ENCODE peak calls at places on chromosome 3, in nine cellular contexts. R is WTC11; B is AG09319; U is AG10803; Z is testis; S is mesothelial cell of epicardium; G is CD4-positive, alpha-beta T cell; Q is endothelial cell of umbilical vein; E is suprapubic skin. V is an unnamed sample.

GRCh38 chr3:188712257-188712924 is 459.4 kb upstream of the TPRG1 start:
- DNase-seq in Z (no peak), B (no peak), Q (peak; percentile 64), G (no peak), U (peak; percentile 44), E (no peak), R (no peak), S (no peak), V (no peak)

GRCh38 chr3:5095879-5096278 is 26.2 kb upstream of the ARL8B start:
- DNase-seq in B (no peak), E (no peak), U (no peak), G (no peak), Q (no peak), R (peak; percentile 67), S (peak; percentile 47), Z (peak; percentile 26), V (no peak)

GRCh38 chr3:177465243-177465642 is 268.0 kb upstream of the TBL1XR1 start:
- DNase-seq in E (no peak), S (no peak), G (no peak), U (peak; percentile 44), Q (no peak), B (no peak), R (no peak), Z (peak; percentile 70), V (no peak)

GRCh38 chr3:141444586-141445285 is 42.1 kb upstream of the RASA2 start:
- DNase-seq in Q (no peak), U (peak; percentile 73), G (no peak), E (no peak), R (no peak), Z (no peak), S (no peak), B (no peak), V (no peak)

GRCh38 chr3:47663630-47664240 is 85.1 kb upstream of the CSPG5 start:
- DNase-seq in Q (no peak), U (no peak), B (no peak), E (no peak), R (no peak), G (no peak), S (no peak), Z (no peak), V (no peak)

GRCh38 chr3:38588995-38589937 is 60.2 kb downstream of the SCN5A start:
- DNase-seq in S (peak; percentile 10), Q (no peak), B (no peak), G (no peak), U (no peak), E (peak; percentile 34), R (no peak), Z (peak; percentile 3), V (no peak)

GRCh38 chr3:105834768-105835167 is 34.0 kb downstream of the CBLB start:
- DNase-seq in S (no peak), U (no peak), G (no peak), Q (no peak), Z (no peak), B (no peak), E (no peak), R (no peak), V (no peak)

GRCh38 chr3:114809668-114810413 is 337.2 kb downstream of the ZBTB20 start:
- DNase-seq in U (no peak), E (no peak), Q (no peak), R (no peak), G (no peak), S (no peak), B (no peak), Z (no peak), V (peak; percentile 55)

GRCh38 chr3:115518100-115518852 is 105.0 kb upstream of the GAP43 start:
- DNase-seq in Q (peak; percentile 92), Z (peak; percentile 81), S (no peak), U (peak; percentile 89), R (no peak), G (no peak), E (peak; percentile 61), B (no peak), V (no peak)

GRCh38 chr3:120062474-120062873 is 31.8 kb downstream of the GSK3B start:
- DNase-seq in Z (no peak), E (no peak), R (no peak), U (no peak), S (no peak), B (no peak), G (no peak), Q (peak; percentile 17), V (no peak)

GRCh38 chr3:195907730-195908438 is 467 bp downstream of the TNK2 start:
- DNase-seq in B (no peak), E (peak; percentile 77), Q (no peak), S (no peak), U (no peak), R (no peak), G (peak; percentile 35), Z (peak; percentile 77), V (peak; percentile 47)

GRCh38 chr3:185280572-185281365 is 26.9 kb upstream of the EHHADH start:
- DNase-seq in Q (peak; percentile 53), S (no peak), G (no peak), Z (no peak), U (peak; percentile 68), R (no peak), E (no peak), B (peak; percentile 4), V (peak; percentile 59)

GRCh38 chr3:72523409-72524172 is 324.7 kb downstream of the SHQ1 start:
- DNase-seq in Z (no peak), S (no peak), R (no peak), Q (no peak), G (no peak), E (no peak), B (no peak), U (no peak), V (peak; percentile 50)

GRCh38 chr3:35305406-35305805 is 333.9 kb upstream of the ARPP21 start:
- DNase-seq in G (no peak), Z (no peak), R (no peak), B (no peak), E (no peak), U (no peak), Q (no peak), S (no peak), V (no peak)

GRCh38 chr3:80688814-80689213 is 921.0 kb upstream of the ROBO1 start:
- DNase-seq in Q (peak; percentile 65), B (no peak), Z (peak; percentile 39), R (no peak), U (no peak), S (no peak), E (no peak), G (no peak), V (no peak)

GRCh38 chr3:18418173-18418572 is 7.0 kb downstream of the SATB1 start:
- DNase-seq in G (no peak), E (no peak), B (no peak), U (no peak), S (no peak), Z (no peak), R (no peak), Q (no peak), V (no peak)

GRCh38 chr3:299590-300301 is 103.2 kb downstream of the CHL1 start:
- DNase-seq in B (no peak), S (no peak), U (no peak), G (no peak), Z (no peak), E (no peak), Q (no peak), R (no peak), V (no peak)

GRCh38 chr3:74343391-74343790 is 271.1 kb downstream of the CNTN3 start:
- DNase-seq in B (no peak), S (no peak), G (no peak), U (no peak), Q (no peak), R (no peak), E (no peak), Z (no peak), V (no peak)

GRCh38 chr3:17233398-17233800 is 348.6 kb downstream of the PLCL2 start:
- DNase-seq in E (no peak), Q (peak; percentile 74), Z (no peak), U (peak; percentile 53), G (peak; percentile 12), B (peak; percentile 12), R (no peak), S (no peak), V (peak; percentile 28)

GRCh38 chr3:7602297-7602696 is 741.4 kb downstream of the GRM7 start:
- DNase-seq in Q (no peak), Z (no peak), S (no peak), E (no peak), U (no peak), B (no peak), G (no peak), R (no peak), V (no peak)

DNA sequence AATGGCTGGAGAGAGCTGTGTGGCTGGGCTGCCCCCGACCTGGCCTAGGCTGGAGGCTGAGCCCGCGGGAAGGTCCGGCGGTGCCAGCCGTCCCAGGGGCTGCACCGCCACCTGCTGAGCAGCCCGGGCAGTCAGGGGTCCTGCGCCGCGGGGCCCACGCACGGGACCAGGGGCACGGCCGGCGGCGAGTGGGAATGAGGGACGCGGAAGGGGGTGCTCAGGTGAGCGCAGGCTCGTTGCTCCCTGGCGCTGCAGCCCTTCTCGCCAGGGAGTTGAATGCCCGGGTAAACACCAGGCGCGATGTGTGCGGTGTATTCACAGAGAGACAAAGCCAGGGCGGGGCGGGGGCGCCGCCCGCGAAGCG is 666 bp upstream of the SEMA3F start:
- DNase-seq in G (no peak), S (no peak), B (no peak), R (no peak), U (no peak), E (no peak), Z (no peak), Q (peak; percentile 47), V (peak; percentile 70)
- TF ChIP-seq CTCF in G (no peak), S (no peak), B (peak; percentile 5), R (no peak), U (no peak), E (no peak), Z (no peak), Q (peak; percentile 71), V (peak; percentile 31)

GRCh38 chr3:127820221-127820870 is 2.0 kb downstream of the MGLL start:
- DNase-seq in R (no peak), Z (no peak), U (peak; percentile 64), S (no peak), E (no peak), G (no peak), B (no peak), Q (no peak), V (no peak)
- TF ChIP-seq CTCF in R (no peak), Z (no peak), U (peak; percentile 38), S (no peak), E (no peak), G (no peak), B (peak; percentile 29), Q (peak; percentile 6), V (no peak)

GRCh38 chr3:126375835-126376331 is 18.7 kb upstream of the KLF15 start:
- DNase-seq in R (peak; percentile 11), Q (no peak), Z (no peak), B (no peak), U (no peak), G (no peak), S (no peak), E (peak; percentile 44), V (no peak)
- TF ChIP-seq CTCF in R (no peak), Q (no peak), Z (no peak), B (no peak), U (no peak), G (no peak), S (no peak), E (no peak), V (no peak)

DNA sequence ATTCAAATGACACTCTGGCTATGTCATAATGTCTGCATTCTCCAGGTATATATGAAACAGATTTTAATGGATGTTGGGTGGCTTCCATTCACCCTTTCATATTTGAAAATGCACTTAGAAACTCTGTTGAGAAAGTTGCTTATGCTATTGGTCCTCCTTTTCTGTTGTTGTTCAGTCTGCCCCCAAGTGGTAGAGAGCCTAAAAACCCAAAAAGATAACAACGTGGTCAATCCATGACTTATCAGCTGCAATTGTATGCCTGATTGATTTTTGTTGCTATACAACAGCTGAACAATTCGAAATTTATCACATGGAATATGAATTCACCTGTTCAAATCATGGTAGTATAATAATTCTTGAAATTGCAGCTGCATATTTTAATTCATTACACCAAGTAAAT is 279.8 kb downstream of the ROBO2 start:
- DNase-seq in B (no peak), Z (no peak), G (no peak), U (no peak), R (no peak), S (no peak), E (no peak), Q (no peak), V (no peak)
- TF ChIP-seq CTCF in B (peak; percentile 27), Z (no peak), G (no peak), U (peak; percentile 35), R (peak; percentile 25), S (no peak), E (no peak), Q (no peak), V (no peak)